ENCODE peak calls at places on chromosomes 7 and 10, in nine cellular contexts. C is CD8-positive, alpha-beta T cell; T is aorta; F is A549; Z is mammary epithelial cell; H is AG10803; Y is A673; E is AG04450; W is IMR-90. L is an unnamed sample.

GRCh38 chr10:70362357-70362756 is 20.1 kb downstream of the LRRC20 start:
- DNase-seq in C (no peak), T (no peak), F (no peak), Z (no peak), H (no peak), Y (no peak), E (no peak), W (no peak), L (no peak)

GRCh38 chr10:59273453-59273852 is 88.9 kb downstream of the FAM13C start:
- DNase-seq in C (no peak), T (no peak), F (no peak), Z (no peak), H (no peak), Y (no peak), E (no peak), W (peak), L (no peak)

GRCh38 chr7:138886501-138886917 is 88.5 kb upstream of the ATP6V0A4 start:
- DNase-seq in C (peak), T (no peak), F (peak), Z (peak), H (peak), Y (peak), E (peak), W (peak), L (peak)

GRCh38 chr7:115642194-115642593 is 388.4 kb downstream of the TFEC start:
- DNase-seq in C (no peak), T (no peak), F (no peak), Z (no peak), H (no peak), Y (no peak), E (no peak), W (no peak), L (no peak)

GRCh38 chr10:130021373-130021950 is 57.4 kb upstream of the EBF3 start:
- DNase-seq in C (no peak), T (no peak), F (no peak), Z (no peak), H (peak), Y (no peak), E (peak), W (peak), L (no peak)

GRCh38 chr7:41472427-41473125 is 230.3 kb downstream of the INHBA start:
- DNase-seq in C (no peak), T (no peak), F (no peak), Z (no peak), H (peak), Y (no peak), E (no peak), W (peak), L (no peak)

GRCh38 chr7:77542399-77542798 is 5.3 kb downstream of the PTPN12 start:
- DNase-seq in C (no peak), T (no peak), F (no peak), Z (peak), H (peak), Y (no peak), E (no peak), W (peak), L (no peak)

GRCh38 chr7:72751978-72752377 is 76.0 kb downstream of the TYW1B start:
- DNase-seq in C (no peak), T (no peak), F (no peak), Z (no peak), H (no peak), Y (peak), E (no peak), W (no peak), L (no peak)

GRCh38 chr10:28631896-28632596 is 45.3 kb upstream of the BAMBI start:
- DNase-seq in C (no peak), T (no peak), F (no peak), Z (peak), H (no peak), Y (no peak), E (no peak), W (peak), L (no peak)

GRCh38 chr10:58438340-58438739 is 53.1 kb downstream of the TFAM start:
- DNase-seq in C (no peak), T (no peak), F (no peak), Z (peak), H (peak), Y (no peak), E (no peak), W (peak), L (no peak)

GRCh38 chr10:30885423-30885822 is 146.2 kb downstream of the ZNF438 start:
- DNase-seq in C (no peak), T (no peak), F (no peak), Z (no peak), H (no peak), Y (no peak), E (no peak), W (no peak), L (no peak)

GRCh38 chr10:114271779-114272167 is 32.7 kb downstream of the VWA2 start:
- DNase-seq in C (no peak), T (no peak), F (peak), Z (peak), H (peak), Y (no peak), E (peak), W (peak), L (peak)

GRCh38 chr10:83542774-83543291 is 596.5 kb upstream of the GHITM start:
- DNase-seq in C (no peak), T (no peak), F (no peak), Z (peak), H (peak), Y (no peak), E (no peak), W (no peak), L (no peak)

GRCh38 chr10:96270564-96270963 is 805 bp downstream of the BLNK start:
- DNase-seq in C (no peak), T (no peak), F (no peak), Z (no peak), H (no peak), Y (no peak), E (no peak), W (no peak), L (no peak)

GRCh38 chr10:96271017-96271815 is at the start of gene BLNK:
- DNase-seq in C (no peak), T (peak), F (no peak), Z (peak), H (peak), Y (no peak), E (peak), W (peak), L (no peak)

GRCh38 chr10:96267234-96267705 is 4.1 kb downstream of the BLNK start:
- DNase-seq in C (no peak), T (no peak), F (no peak), Z (peak), H (no peak), Y (no peak), E (no peak), W (no peak), L (no peak)

GRCh38 chr10:96268341-96268909 is 2.9 kb downstream of the BLNK start:
- DNase-seq in C (no peak), T (no peak), F (no peak), Z (no peak), H (no peak), Y (no peak), E (no peak), W (no peak), L (no peak)

GRCh38 chr10:96269438-96270300 is 1.7 kb downstream of the BLNK start:
- DNase-seq in C (no peak), T (no peak), F (no peak), Z (no peak), H (no peak), Y (no peak), E (no peak), W (no peak), L (no peak)
- H3K4me3 ChIP-seq in C (no peak), T (no peak), F (no peak), Z (peak), H (no peak), Y (no peak), E (no peak), W (no peak), L (no peak)

DNA sequence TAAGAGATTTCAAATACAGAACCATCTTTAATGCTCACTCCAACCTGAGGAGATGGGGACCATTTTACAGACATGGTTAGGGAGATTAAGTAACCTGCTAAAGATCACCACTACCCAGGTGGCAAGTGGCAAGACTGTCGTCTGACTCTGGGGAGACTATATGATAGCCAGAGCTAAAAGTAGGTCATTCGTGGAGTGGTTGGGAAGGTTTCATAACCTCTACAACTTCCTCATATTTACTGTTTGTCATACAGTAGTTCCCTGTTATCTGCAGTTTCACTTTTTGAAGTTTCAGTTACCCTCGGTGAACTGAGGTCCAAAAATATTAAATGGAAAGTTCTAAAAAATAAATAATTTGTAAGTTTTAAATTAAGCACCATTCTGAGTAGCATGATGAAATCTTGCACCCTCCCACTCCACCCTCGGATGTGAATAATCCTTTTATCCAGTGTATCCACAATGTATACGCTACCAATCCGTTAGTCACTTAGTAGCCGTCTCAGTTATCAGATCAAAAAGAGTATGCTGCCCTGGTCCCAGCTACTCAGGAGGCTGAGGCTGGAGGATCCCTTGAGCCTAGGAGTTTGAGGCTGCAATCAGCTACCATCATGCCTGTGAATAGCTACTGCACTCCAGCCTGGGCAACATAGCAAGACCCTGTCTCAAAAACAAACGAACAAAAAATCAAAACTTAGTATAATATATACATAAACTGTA is 14.9 kb upstream of the LGI1 start:
- DNase-seq in C (no peak), T (no peak), F (no peak), Z (no peak), H (no peak), Y (no peak), E (no peak), W (no peak), L (no peak)
- H3K4me3 ChIP-seq in C (no peak), T (no peak), F (no peak), Z (no peak), H (no peak), Y (no peak), E (no peak), W (no peak), L (no peak)

DNA sequence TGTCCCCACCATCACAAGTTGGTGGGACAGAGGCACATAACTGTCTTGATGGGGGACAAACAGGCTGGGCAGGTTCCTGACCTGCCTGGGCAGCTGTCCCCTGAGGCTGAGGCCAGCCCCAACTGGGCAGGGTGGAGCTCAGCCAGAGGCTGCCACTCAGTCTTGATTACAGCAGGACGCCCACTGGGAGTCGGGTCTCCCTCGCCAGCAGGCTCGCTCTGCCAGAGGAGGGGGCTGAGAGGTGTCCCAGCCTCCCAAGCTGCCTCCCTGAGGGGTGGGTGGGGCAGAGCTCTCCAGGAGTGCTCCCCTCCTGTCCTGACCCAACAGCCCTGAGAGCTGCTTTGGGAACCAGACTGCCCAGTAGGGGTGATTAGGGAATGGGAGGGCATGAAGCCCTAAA is 1.8 kb upstream of the CAMK2G start:
- DNase-seq in C (no peak), T (no peak), F (no peak), Z (no peak), H (no peak), Y (no peak), E (no peak), W (no peak), L (no peak)
- H3K4me3 ChIP-seq in C (no peak), T (no peak), F (no peak), Z (no peak), H (no peak), Y (no peak), E (no peak), W (no peak), L (no peak)

GRCh38 chr10:90969947-90970673 is 49.2 kb upstream of the ANKRD1 start:
- DNase-seq in C (no peak), T (no peak), F (peak), Z (peak), H (peak), Y (peak), E (peak), W (peak), L (no peak)
- H3K4me3 ChIP-seq in C (no peak), T (no peak), F (no peak), Z (no peak), H (no peak), Y (no peak), E (no peak), W (no peak), L (no peak)

GRCh38 chr7:2814186-2814530 is 29.9 kb downstream of the GNA12 start:
- DNase-seq in C (no peak), T (no peak), F (no peak), Z (no peak), H (no peak), Y (no peak), E (no peak), W (no peak), L (no peak)

GRCh38 chr7:2814682-2815522 is 29.2 kb downstream of the GNA12 start:
- DNase-seq in C (no peak), T (no peak), F (no peak), Z (no peak), H (no peak), Y (no peak), E (no peak), W (no peak), L (no peak)

GRCh38 chr7:2813350-2814185 is 30.5 kb downstream of the GNA12 start:
- DNase-seq in C (no peak), T (no peak), F (no peak), Z (no peak), H (no peak), Y (no peak), E (no peak), W (no peak), L (no peak)

GRCh38 chr7:2817456-2817855 is 26.7 kb downstream of the GNA12 start:
- DNase-seq in C (no peak), T (no peak), F (no peak), Z (no peak), H (no peak), Y (no peak), E (no peak), W (no peak), L (no peak)

DNA sequence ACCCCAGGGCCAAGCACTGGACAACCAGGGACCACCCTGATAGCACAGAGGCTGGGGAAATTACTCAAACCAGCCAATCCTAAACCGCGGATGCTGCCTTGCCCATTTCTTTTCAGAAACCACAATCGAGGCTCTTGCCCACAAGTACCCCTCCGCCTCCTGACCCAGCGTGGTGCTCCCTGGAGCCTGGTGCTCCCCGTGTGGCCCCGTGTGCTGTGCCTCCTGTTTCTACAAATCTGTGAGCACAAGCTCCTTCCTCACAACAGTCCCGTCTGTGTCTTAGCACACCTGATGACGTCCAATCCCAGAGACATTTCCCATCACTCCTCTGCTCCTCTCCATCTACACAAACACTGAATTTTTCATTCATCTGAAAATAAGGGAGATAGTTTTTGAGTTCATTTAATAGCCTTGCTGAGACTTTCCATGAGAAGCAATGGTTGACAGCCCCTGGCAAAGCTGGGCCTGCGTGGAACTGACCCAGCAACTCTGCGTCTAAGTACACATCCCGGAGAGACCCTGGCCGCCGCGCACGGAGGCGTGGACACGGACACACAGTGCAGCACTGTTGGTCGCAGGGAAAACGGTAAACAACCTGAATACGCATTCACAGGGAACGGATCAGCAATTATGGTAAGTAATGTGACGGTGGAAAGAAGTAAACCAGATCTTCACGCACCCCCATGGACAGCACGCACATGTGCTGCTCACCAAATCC is 28.4 kb downstream of the GNA12 start:
- DNase-seq in C (no peak), T (no peak), F (no peak), Z (no peak), H (no peak), Y (no peak), E (no peak), W (no peak), L (no peak)
- H3K4me3 ChIP-seq in C (no peak), T (no peak), F (no peak), Z (no peak), H (no peak), Y (no peak), E (no peak), W (no peak), L (no peak)

L was measured in SJCRH30.